ENCODE peak calls at places on chromosomes 11 and 22, in four cellular contexts. B is HCT116, Y is HepG2, G is SK-N-SH. C is an unnamed sample.

GRCh38 chr11:62387381-62387780 is 31.5 kb upstream of the SCGB1A1 start:
- DNase-seq in B (no peak), Y (no peak), G (no peak), C (no peak)

GRCh38 chr22:42437488-42438292 is 5.5 kb upstream of the NFAM1 start:
- DNase-seq in B (peak; percentile 51), Y (peak; percentile 41), G (peak; percentile 82), C (peak; percentile 55)

GRCh38 chr22:36432592-36433317 is 45.0 kb upstream of the MYH9 start:
- DNase-seq in B (no peak), Y (peak; percentile 23), G (no peak), C (no peak)

GRCh38 chr11:57311109-57311936 is 13.4 kb downstream of the TNKS1BP1 start:
- DNase-seq in B (peak; percentile 81), Y (peak; percentile 84), G (peak; percentile 68), C (peak; percentile 99)

GRCh38 chr11:27416568-27417176 is 53.7 kb upstream of the CCDC34 start:
- DNase-seq in B (no peak), Y (no peak), G (no peak), C (no peak)

GRCh38 chr22:30876221-30876751 is 92.3 kb downstream of the MORC2 start:
- DNase-seq in B (no peak), Y (no peak), G (peak; percentile 41), C (no peak)

GRCh38 chr11:61482513-61482912 is 26.0 kb upstream of the LRRC10B start:
- DNase-seq in B (no peak), Y (no peak), G (peak; percentile 70), C (no peak)

GRCh38 chr11:35752115-35752514 is 89.5 kb downstream of the TRIM44 start:
- DNase-seq in B (no peak), Y (no peak), G (no peak), C (no peak)

GRCh38 chr22:21984793-21985192 is 2.2 kb upstream of the TOP3B start:
- DNase-seq in B (peak; percentile 19), Y (no peak), G (no peak), C (peak; percentile 6)

GRCh38 chr11:109040303-109040702 is 375.4 kb downstream of the DDX10 start:
- DNase-seq in B (peak; percentile 19), Y (peak; percentile 30), G (peak; percentile 4), C (no peak)

GRCh38 chr11:106228996-106229395 is 151.5 kb downstream of the AASDHPPT start:
- DNase-seq in B (no peak), Y (no peak), G (no peak), C (no peak)

GRCh38 chr11:75143420-75143731 is 7.5 kb upstream of the SLCO2B1 start:
- DNase-seq in B (no peak), Y (no peak), G (no peak), C (no peak)

GRCh38 chr22:39349967-39350802 is at the start of gene SYNGR1:
- DNase-seq in B (no peak), Y (no peak), G (peak; percentile 69), C (no peak)

GRCh38 chr11:46142561-46142960 is 21.3 kb upstream of the PHF21A start:
- DNase-seq in B (no peak), Y (no peak), G (no peak), C (no peak)

GRCh38 chr11:132361011-132361550 is 990.7 kb downstream of the NTM start:
- DNase-seq in B (no peak), Y (no peak), G (no peak), C (no peak)

GRCh38 chr22:22927196-22927887 is 39.7 kb downstream of the IGLL5 start:
- DNase-seq in B (no peak), Y (no peak), G (no peak), C (no peak)

GRCh38 chr11:109085708-109086373 is 336.1 kb upstream of the C11orf87 start:
- DNase-seq in B (no peak), Y (no peak), G (no peak), C (no peak)

GRCh38 chr22:48980409-48980808 is 847.3 kb downstream of the BRD1 start:
- DNase-seq in B (no peak), Y (no peak), G (no peak), C (no peak)

GRCh38 chr11:105823495-105824033 is 198.5 kb downstream of the MSANTD4 start:
- DNase-seq in B (no peak), Y (no peak), G (peak; percentile 1), C (no peak)

GRCh38 chr11:67698247-67698646 is 23.8 kb upstream of the ALDH3B2 start:
- DNase-seq in B (peak; percentile 22), Y (peak; percentile 49), G (no peak), C (no peak)
- TF ChIP-seq JUND in B (no peak), Y (no peak), G (no peak), C (no peak)

GRCh38 chr22:29167032-29167911 is 38.4 kb upstream of the EMID1 start:
- DNase-seq in B (no peak), Y (no peak), G (no peak), C (no peak)
- TF ChIP-seq JUND in B (no peak), Y (no peak), G (no peak), C (no peak)

DNA sequence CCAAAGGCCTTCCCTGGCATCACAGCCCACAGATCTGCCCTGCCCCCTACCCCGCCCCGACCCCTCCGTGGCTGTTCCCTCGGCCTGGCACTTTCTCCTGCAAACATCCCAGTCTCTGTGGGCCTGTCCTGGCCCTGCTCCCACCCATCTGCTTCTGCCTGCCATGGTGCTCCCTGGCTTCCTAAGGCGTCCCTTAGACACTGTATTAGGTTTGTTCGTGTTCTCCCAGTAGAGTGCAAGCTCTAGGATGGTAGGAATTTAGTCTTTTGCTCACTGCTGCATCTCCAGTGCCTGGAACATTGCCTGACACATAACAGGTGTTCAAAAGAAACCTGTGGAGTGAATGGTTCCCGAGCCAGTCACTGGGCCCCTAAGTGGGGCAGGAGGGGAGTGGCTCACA is 69.6 kb upstream of the PITPNB start:
- DNase-seq in B (no peak), Y (no peak), G (no peak), C (no peak)
- TF ChIP-seq JUND in B (no peak), Y (no peak), G (no peak), C (no peak)

GRCh38 chr22:43546186-43546585 is 134.4 kb downstream of the MPPED1 start:
- DNase-seq in B (no peak), Y (no peak), G (no peak), C (no peak)
- TF ChIP-seq JUND in B (no peak), Y (no peak), G (no peak), C (no peak)

DNA sequence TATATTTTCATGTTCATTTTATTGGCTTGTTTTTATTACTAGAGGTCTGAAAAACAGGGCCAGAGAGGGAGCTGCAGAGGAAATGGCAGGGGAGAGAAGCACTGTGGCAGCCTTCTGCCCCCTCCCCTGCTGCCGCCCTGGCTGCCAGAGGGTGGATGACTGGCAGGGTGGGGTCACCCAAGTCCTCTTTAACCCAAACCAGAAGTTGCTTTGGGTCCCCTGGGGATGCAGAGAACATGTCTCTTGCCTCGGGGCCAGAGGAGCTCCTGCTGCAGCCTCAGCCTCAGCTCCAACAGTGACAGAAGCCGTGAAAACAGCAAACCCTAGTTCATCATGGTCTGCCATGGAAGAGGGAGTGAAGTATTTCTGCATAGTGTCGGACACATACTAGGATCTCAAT is 94.1 kb downstream of the PKNOX2 start:
- DNase-seq in B (no peak), Y (no peak), G (no peak), C (no peak)
- TF ChIP-seq JUND in B (no peak), Y (no peak), G (no peak), C (no peak)

DNA sequence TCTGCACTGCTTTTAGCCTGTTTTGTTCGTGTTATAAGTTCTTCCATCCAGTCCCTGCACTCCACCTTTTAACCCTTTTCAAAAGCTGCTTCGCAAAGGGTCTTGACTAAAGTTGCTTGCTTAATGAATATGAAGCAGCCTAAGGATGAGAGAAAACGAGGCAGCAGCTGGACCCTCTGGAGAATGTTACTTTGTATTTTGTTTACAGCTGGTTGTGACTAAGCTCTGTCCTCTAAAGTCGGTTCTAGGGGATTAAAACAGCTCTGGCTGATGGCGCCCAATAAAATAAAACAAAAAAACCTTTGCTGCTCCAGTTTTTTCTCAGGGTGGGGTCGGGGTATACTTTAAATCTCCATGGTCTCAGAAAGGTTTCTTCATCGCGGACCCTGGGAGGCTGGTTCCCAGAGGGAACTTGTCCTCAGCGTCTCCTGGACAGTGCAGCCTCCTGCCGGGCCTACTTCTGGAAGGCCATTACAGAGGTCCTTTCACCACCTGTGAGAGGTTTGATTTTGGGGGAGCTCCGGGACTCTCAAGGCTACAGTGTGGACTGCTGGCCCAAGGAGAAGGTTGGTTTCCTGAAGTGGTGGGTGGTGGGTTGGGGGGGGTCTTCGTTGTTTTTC is 836 bp upstream of the RBM4 start:
- DNase-seq in B (no peak), Y (no peak), G (no peak), C (no peak)
- TF ChIP-seq JUND in B (no peak), Y (no peak), G (no peak), C (no peak)

GRCh38 chr11:69080361-69080973 is 31.7 kb downstream of the TPCN2 start:
- DNase-seq in B (no peak), Y (no peak), G (no peak), C (no peak)
- TF ChIP-seq JUND in B (no peak), Y (no peak), G (no peak), C (no peak)

GRCh38 chr22:20226760-20227350 is 41.3 kb downstream of the RTN4R start:
- DNase-seq in B (no peak), Y (no peak), G (no peak), C (no peak)
- TF ChIP-seq JUND in B (no peak), Y (no peak), G (no peak), C (no peak)

GRCh38 chr11:39965701-39966100 is 1493.8 kb downstream of the LRRC4C start:
- DNase-seq in B (no peak), Y (no peak), G (no peak), C (no peak)
- TF ChIP-seq JUND in B (no peak), Y (no peak), G (no peak), C (no peak)